ENCODE peak calls at places on chromosomes 2 and 18, in nine cellular contexts. P is endothelial cell; K is Jurkat, Clone E6-1; B is stimulated activated CD8-positive, alpha-beta memory T cell treated with anti-CD3 and anti-CD28 coated beads, Interleukin-4, amount 100 ng/mL, for 4 hours; H is left ventricle myocardium inferior; J is CD8-positive, alpha-beta T cell; R is activated CD4-positive, alpha-beta T cell treated with anti-CD3 and anti-CD28 coated beads, Interleukin-2, amount 10 ng/mL, durations not matched to agents 7 days and 5 days; T is dermis blood vessel endothelial cell; Z is EL. F is an unnamed sample.

GRCh38 chr2:23401427-23402204 is 16.6 kb downstream of the KLHL29 start:
- DNase-seq in T (no peak), J (no peak), K (no peak), H (no peak), B (no peak), P (no peak), R (no peak), Z (no peak), F (no peak)

GRCh38 chr18:8468911-8469310 is 140.3 kb upstream of the RAB12 start:
- DNase-seq in J (no peak), P (no peak), R (no peak), T (peak), K (no peak), B (no peak), Z (peak), H (peak), F (no peak)

GRCh38 chr2:188808921-188809320 is 165.3 kb upstream of the COL3A1 start:
- DNase-seq in R (no peak), H (no peak), P (no peak), K (no peak), Z (peak), B (no peak), J (no peak), T (no peak), F (no peak)

GRCh38 chr18:45876131-45876530 is 50.7 kb downstream of the SIGLEC15 start:
- DNase-seq in H (no peak), R (no peak), B (no peak), T (no peak), Z (no peak), J (no peak), K (no peak), P (no peak), F (no peak)

GRCh38 chr2:100953406-100954043 is 48.6 kb upstream of the RPL31 start:
- DNase-seq in K (peak), J (no peak), R (peak), Z (no peak), P (no peak), H (no peak), B (no peak), T (no peak), F (no peak)

GRCh38 chr2:21740529-21740928 is 616.8 kb downstream of the TDRD15 start:
- DNase-seq in H (no peak), B (no peak), P (no peak), R (no peak), T (no peak), Z (peak), K (no peak), J (no peak), F (no peak)

GRCh38 chr2:237170017-237170416 is 84.3 kb downstream of the COPS8 start:
- DNase-seq in T (no peak), J (no peak), Z (no peak), P (no peak), R (no peak), B (no peak), H (no peak), K (no peak), F (no peak)

GRCh38 chr18:66951750-66952149 is 347.9 kb upstream of the CDH19 start:
- DNase-seq in H (no peak), B (no peak), J (no peak), P (no peak), K (no peak), T (no peak), Z (no peak), R (no peak), F (no peak)

GRCh38 chr2:3222636-3223035 is 155.0 kb downstream of the EIPR1 start:
- DNase-seq in K (peak), P (no peak), B (no peak), T (no peak), J (peak), R (peak), H (no peak), Z (no peak), F (no peak)

F was measured in iPS DF 19.7.